ENCODE peak calls at places on chromosomes 5 and 9, in eight cellular contexts. S is NCI-H2029; W is AG20443; A is posterior cingulate gyrus; V is 8988T; M is effector CD8-positive, alpha-beta T cell; E is stimulated activated CD4-positive, alpha-beta T cell treated with anti-CD3 and anti-CD28 coated beads, Interleukin-1b, Interleukin-23, amount 100 ng/mL, for 24 hours; I is islet precursor cell. J is an unnamed sample.

GRCh38 chr9:133155156-133155555 is 8.6 kb downstream of the GBGT1 start:
- DNase-seq in I (no peak), S (no peak), W (no peak), E (no peak), M (no peak), A (no peak), V (peak), J (no peak)

GRCh38 chr9:27356446-27356845 is 59.5 kb upstream of the EQTN start:
- DNase-seq in S (no peak), W (no peak), V (no peak), E (no peak), A (no peak), I (no peak), M (no peak), J (no peak)

GRCh38 chr9:89978185-89978584 is 373.4 kb downstream of the GADD45G start:
- DNase-seq in E (no peak), I (no peak), V (no peak), W (peak), S (peak), A (no peak), M (no peak), J (peak)

GRCh38 chr5:161378701-161379100 is 167.8 kb downstream of the GABRB2 start:
- DNase-seq in V (no peak), I (no peak), E (no peak), W (no peak), A (no peak), S (no peak), M (no peak), J (no peak)

GRCh38 chr5:67536892-67537291 is 340.3 kb upstream of the CD180 start:
- DNase-seq in I (no peak), A (no peak), M (no peak), W (no peak), S (no peak), E (no peak), V (no peak), J (no peak)

GRCh38 chr5:116834796-116835515 is 260.3 kb upstream of the SEMA6A start:
- DNase-seq in M (no peak), A (no peak), S (no peak), I (no peak), E (no peak), W (no peak), V (no peak), J (no peak)

GRCh38 chr9:88642333-88642732 is 107.4 kb downstream of the NXNL2 start:
- DNase-seq in V (no peak), I (no peak), W (no peak), A (no peak), S (no peak), M (no peak), E (no peak), J (no peak)

GRCh38 chr9:92463989-92464388 is 18.3 kb downstream of the ASPN start:
- DNase-seq in E (no peak), A (no peak), M (no peak), V (no peak), S (no peak), W (peak), I (no peak), J (no peak)

GRCh38 chr9:114761515-114761914 is 44.3 kb downstream of the TNFSF15 start:
- DNase-seq in I (no peak), W (no peak), V (no peak), M (no peak), E (no peak), S (no peak), A (no peak), J (no peak)

GRCh38 chr9:98437458-98438034 is 182.1 kb upstream of the TBC1D2 start:
- DNase-seq in V (no peak), E (no peak), S (no peak), M (no peak), A (no peak), W (no peak), I (no peak), J (no peak)

GRCh38 chr5:149419532-149420485 is 40.7 kb upstream of the IL17B start:
- DNase-seq in E (no peak), M (no peak), W (no peak), A (peak), S (no peak), I (no peak), V (no peak), J (no peak)

GRCh38 chr5:32076699-32077695 is 97.1 kb downstream of the GOLPH3 start:
- DNase-seq in M (no peak), I (peak), A (no peak), W (peak), V (no peak), E (no peak), S (no peak), J (peak)

GRCh38 chr9:126637002-126637849 is 23.5 kb downstream of the LMX1B start:
- DNase-seq in W (no peak), S (no peak), V (no peak), M (no peak), E (no peak), A (no peak), I (no peak), J (no peak)

GRCh38 chr9:18275313-18275990 is 198.5 kb upstream of the ADAMTSL1 start:
- DNase-seq in E (no peak), M (no peak), I (no peak), S (no peak), W (no peak), A (no peak), V (no peak), J (no peak)

GRCh38 chr9:80448996-80449395 is 877.2 kb downstream of the TLE4 start:
- DNase-seq in M (no peak), S (no peak), A (no peak), I (no peak), W (no peak), V (no peak), E (no peak), J (no peak)

GRCh38 chr5:160083501-160083900 is 35.7 kb downstream of the PWWP2A start:
- DNase-seq in V (peak), M (no peak), E (no peak), S (no peak), W (peak), A (no peak), I (no peak), J (no peak)

GRCh38 chr5:9496801-9497200 is 49.1 kb downstream of the SEMA5A start:
- DNase-seq in V (no peak), S (no peak), A (no peak), I (no peak), M (no peak), E (no peak), W (no peak), J (no peak)

GRCh38 chr9:135591491-135592330 is 30.2 kb downstream of the PAEP start:
- DNase-seq in V (no peak), S (no peak), W (peak), A (peak), E (no peak), I (no peak), M (no peak), J (no peak)

GRCh38 chr9:97220894-97221477 is 86.5 kb upstream of the CCDC180 start:
- DNase-seq in S (no peak), I (no peak), E (no peak), M (no peak), W (peak), V (no peak), A (peak), J (peak)

GRCh38 chr5:81787843-81788242 is 36.9 kb upstream of the SSBP2 start:
- DNase-seq in V (no peak), W (no peak), M (no peak), E (no peak), I (no peak), A (no peak), S (no peak), J (peak)

GRCh38 chr9:8859416-8859815 is 1059.8 kb upstream of the DMAC1 start:
- DNase-seq in W (no peak), A (no peak), M (no peak), E (no peak), I (no peak), V (no peak), S (no peak), J (peak)

GRCh38 chr9:136831720-136832104 is 10.6 kb upstream of the AJM1 start:
- DNase-seq in S (no peak), M (no peak), A (no peak), V (no peak), I (no peak), W (no peak), E (no peak), J (no peak)

GRCh38 chr5:87722286-87722685 is 309.6 kb upstream of the CCNH start:
- DNase-seq in W (no peak), E (no peak), I (no peak), V (no peak), A (no peak), S (no peak), M (no peak), J (no peak)

GRCh38 chr5:54317511-54318260 is 7.3 kb upstream of the ARL15 start:
- DNase-seq in W (peak), E (no peak), S (no peak), V (no peak), A (no peak), I (no peak), M (no peak), J (no peak)

GRCh38 chr5:169052207-169052606 is 248.7 kb downstream of the SLIT3 start:
- DNase-seq in V (no peak), M (no peak), I (peak), W (peak), A (no peak), S (no peak), E (no peak), J (no peak)

GRCh38 chr9:107213561-107214028 is 69.5 kb upstream of the RAD23B start:
- DNase-seq in W (peak), M (no peak), V (peak), I (peak), A (no peak), E (no peak), S (peak), J (peak)

GRCh38 chr5:146018461-146019375 is 82.3 kb downstream of the SH3RF2 start:
- DNase-seq in A (no peak), M (no peak), S (no peak), I (no peak), W (no peak), V (no peak), E (no peak), J (no peak)

GRCh38 chr9:123081824-123082223 is 48.4 kb downstream of the GPR21 start:
- DNase-seq in A (no peak), V (no peak), W (peak), I (peak), E (peak), M (no peak), S (no peak), J (peak)

GRCh38 chr9:113755433-113755832 is 120.7 kb upstream of the ZNF618 start:
- DNase-seq in S (no peak), I (no peak), W (no peak), M (no peak), V (no peak), E (no peak), A (no peak), J (no peak)

GRCh38 chr5:100901851-100902341 is 1.2 kb downstream of the ST8SIA4 start:
- DNase-seq in S (no peak), I (peak), W (no peak), V (no peak), M (peak), A (peak), E (no peak), J (peak)

GRCh38 chr9:130768265-130768664 is 66.8 kb upstream of the ABL1 start:
- DNase-seq in W (no peak), M (no peak), V (no peak), E (no peak), S (no peak), A (peak), I (peak), J (peak)

J was measured in mesendoderm.